ENCODE peak calls at places on chromosomes 13 and 19, in six cellular contexts. One of them, this sample, is unnamed.

GRCh38 chr13:109979186-109979585 is 192.8 kb upstream of the IRS2 start:
- DNase-seq in activated CD4-positive, alpha-beta T cell treated with anti-CD3 and anti-CD28 coated beads, Interleukin-2, amount 10 ng/mL, durations not matched to agents 7 days and 5 days: no peak
- DNase-seq in NCI-H69: no peak
- DNase-seq in HEK293T: no peak
- DNase-seq in mucosa of descending colon: no peak
- DNase-seq in suprapubic skin: no peak
- DNase-seq in this sample: no peak

GRCh38 chr19:8643860-8644653 is 13.6 kb downstream of the NFILZ start:
- DNase-seq in activated CD4-positive, alpha-beta T cell treated with anti-CD3 and anti-CD28 coated beads, Interleukin-2, amount 10 ng/mL, durations not matched to agents 7 days and 5 days: no peak
- DNase-seq in NCI-H69: no peak
- DNase-seq in HEK293T: no peak
- DNase-seq in mucosa of descending colon: no peak
- DNase-seq in suprapubic skin: no peak
- DNase-seq in this sample: no peak

GRCh38 chr13:92938481-92939020 is 288.1 kb upstream of the GPC6 start:
- DNase-seq in activated CD4-positive, alpha-beta T cell treated with anti-CD3 and anti-CD28 coated beads, Interleukin-2, amount 10 ng/mL, durations not matched to agents 7 days and 5 days: no peak
- DNase-seq in NCI-H69: peak; percentile 43
- DNase-seq in HEK293T: no peak
- DNase-seq in mucosa of descending colon: no peak
- DNase-seq in suprapubic skin: no peak
- DNase-seq in this sample: no peak

GRCh38 chr13:80630685-80631121 is 289.8 kb upstream of the SPRY2 start:
- DNase-seq in activated CD4-positive, alpha-beta T cell treated with anti-CD3 and anti-CD28 coated beads, Interleukin-2, amount 10 ng/mL, durations not matched to agents 7 days and 5 days: no peak
- DNase-seq in NCI-H69: peak; percentile 5
- DNase-seq in HEK293T: no peak
- DNase-seq in mucosa of descending colon: no peak
- DNase-seq in suprapubic skin: no peak
- DNase-seq in this sample: no peak

GRCh38 chr19:55486043-55486970 is 1.3 kb downstream of the NAT14 start:
- DNase-seq in activated CD4-positive, alpha-beta T cell treated with anti-CD3 and anti-CD28 coated beads, Interleukin-2, amount 10 ng/mL, durations not matched to agents 7 days and 5 days: no peak
- DNase-seq in NCI-H69: no peak
- DNase-seq in HEK293T: no peak
- DNase-seq in mucosa of descending colon: no peak
- DNase-seq in suprapubic skin: no peak
- DNase-seq in this sample: no peak

GRCh38 chr19:18385675-18386542 is at the start of gene GDF15:
- DNase-seq in activated CD4-positive, alpha-beta T cell treated with anti-CD3 and anti-CD28 coated beads, Interleukin-2, amount 10 ng/mL, durations not matched to agents 7 days and 5 days: peak; percentile 21
- DNase-seq in NCI-H69: peak; percentile 87
- DNase-seq in HEK293T: peak; percentile 82
- DNase-seq in mucosa of descending colon: peak; percentile 95
- DNase-seq in suprapubic skin: peak; percentile 87
- DNase-seq in this sample: peak; percentile 96

GRCh38 chr13:28037399-28037798 is 48.9 kb upstream of the URAD start:
- DNase-seq in activated CD4-positive, alpha-beta T cell treated with anti-CD3 and anti-CD28 coated beads, Interleukin-2, amount 10 ng/mL, durations not matched to agents 7 days and 5 days: no peak
- DNase-seq in NCI-H69: no peak
- DNase-seq in HEK293T: no peak
- DNase-seq in mucosa of descending colon: no peak
- DNase-seq in suprapubic skin: no peak
- DNase-seq in this sample: no peak

GRCh38 chr13:39039033-39039432 is 777 bp downstream of the NHLRC3 start:
- DNase-seq in activated CD4-positive, alpha-beta T cell treated with anti-CD3 and anti-CD28 coated beads, Interleukin-2, amount 10 ng/mL, durations not matched to agents 7 days and 5 days: no peak
- DNase-seq in NCI-H69: peak; percentile 53
- DNase-seq in HEK293T: no peak
- DNase-seq in mucosa of descending colon: no peak
- DNase-seq in suprapubic skin: no peak
- DNase-seq in this sample: no peak

GRCh38 chr13:44064376-44064775 is 184.7 kb downstream of the LACC1 start:
- DNase-seq in activated CD4-positive, alpha-beta T cell treated with anti-CD3 and anti-CD28 coated beads, Interleukin-2, amount 10 ng/mL, durations not matched to agents 7 days and 5 days: no peak
- DNase-seq in NCI-H69: no peak
- DNase-seq in HEK293T: no peak
- DNase-seq in mucosa of descending colon: no peak
- DNase-seq in suprapubic skin: no peak
- DNase-seq in this sample: no peak

GRCh38 chr13:23778007-23778687 is 111.1 kb downstream of the MIPEP start:
- DNase-seq in activated CD4-positive, alpha-beta T cell treated with anti-CD3 and anti-CD28 coated beads, Interleukin-2, amount 10 ng/mL, durations not matched to agents 7 days and 5 days: no peak
- DNase-seq in NCI-H69: no peak
- DNase-seq in HEK293T: no peak
- DNase-seq in mucosa of descending colon: no peak
- DNase-seq in suprapubic skin: no peak
- DNase-seq in this sample: no peak

GRCh38 chr13:99281811-99282263 is 23.7 kb upstream of the GPR18 start:
- DNase-seq in activated CD4-positive, alpha-beta T cell treated with anti-CD3 and anti-CD28 coated beads, Interleukin-2, amount 10 ng/mL, durations not matched to agents 7 days and 5 days: peak; percentile 56
- DNase-seq in NCI-H69: no peak
- DNase-seq in HEK293T: no peak
- DNase-seq in mucosa of descending colon: peak; percentile 55
- DNase-seq in suprapubic skin: peak; percentile 86
- DNase-seq in this sample: peak; percentile 51

GRCh38 chr13:73765651-73766384 is 368.4 kb downstream of the KLF12 start:
- DNase-seq in activated CD4-positive, alpha-beta T cell treated with anti-CD3 and anti-CD28 coated beads, Interleukin-2, amount 10 ng/mL, durations not matched to agents 7 days and 5 days: peak; percentile 84
- DNase-seq in NCI-H69: peak; percentile 97
- DNase-seq in HEK293T: peak; percentile 78
- DNase-seq in mucosa of descending colon: peak; percentile 85
- DNase-seq in suprapubic skin: no peak
- DNase-seq in this sample: peak; percentile 81

GRCh38 chr13:113969973-113970611 is 3.8 kb downstream of the C13orf46 start:
- DNase-seq in activated CD4-positive, alpha-beta T cell treated with anti-CD3 and anti-CD28 coated beads, Interleukin-2, amount 10 ng/mL, durations not matched to agents 7 days and 5 days: no peak
- DNase-seq in NCI-H69: no peak
- DNase-seq in HEK293T: no peak
- DNase-seq in mucosa of descending colon: peak; percentile 80
- DNase-seq in suprapubic skin: no peak
- DNase-seq in this sample: peak; percentile 94

GRCh38 chr19:17097593-17098126 is 22.1 kb downstream of the MYO9B start:
- DNase-seq in activated CD4-positive, alpha-beta T cell treated with anti-CD3 and anti-CD28 coated beads, Interleukin-2, amount 10 ng/mL, durations not matched to agents 7 days and 5 days: no peak
- DNase-seq in NCI-H69: no peak
- DNase-seq in HEK293T: no peak
- DNase-seq in mucosa of descending colon: no peak
- DNase-seq in suprapubic skin: no peak
- DNase-seq in this sample: no peak

GRCh38 chr13:98155475-98156111 is 12.7 kb downstream of the FARP1 start:
- DNase-seq in activated CD4-positive, alpha-beta T cell treated with anti-CD3 and anti-CD28 coated beads, Interleukin-2, amount 10 ng/mL, durations not matched to agents 7 days and 5 days: no peak
- DNase-seq in NCI-H69: peak; percentile 68
- DNase-seq in HEK293T: no peak
- DNase-seq in mucosa of descending colon: no peak
- DNase-seq in suprapubic skin: no peak
- DNase-seq in this sample: no peak

GRCh38 chr19:45469835-45470146 is 2.0 kb downstream of the FOSB start:
- DNase-seq in activated CD4-positive, alpha-beta T cell treated with anti-CD3 and anti-CD28 coated beads, Interleukin-2, amount 10 ng/mL, durations not matched to agents 7 days and 5 days: no peak
- DNase-seq in NCI-H69: peak; percentile 90
- DNase-seq in HEK293T: no peak
- DNase-seq in mucosa of descending colon: no peak
- DNase-seq in suprapubic skin: no peak
- DNase-seq in this sample: peak; percentile 91

GRCh38 chr19:1266818-1267440 is 2.2 kb upstream of the CIRBP start:
- DNase-seq in activated CD4-positive, alpha-beta T cell treated with anti-CD3 and anti-CD28 coated beads, Interleukin-2, amount 10 ng/mL, durations not matched to agents 7 days and 5 days: peak; percentile 66
- DNase-seq in NCI-H69: peak; percentile 84
- DNase-seq in HEK293T: peak; percentile 63
- DNase-seq in mucosa of descending colon: peak; percentile 91
- DNase-seq in suprapubic skin: no peak
- DNase-seq in this sample: peak; percentile 80

This sample was measured in stomach.